ENCODE peak calls at places on chromosome 16, in six cellular contexts. W, L, D, E, T and B are unnamed samples.

GRCh38 chr16:17777461-17777863 is 306.7 kb upstream of the XYLT1 start:
- DNase-seq in W (no peak), L (peak), D (peak), E (no peak), T (no peak), B (no peak)

GRCh38 chr16:57224651-57225335 is 20.3 kb upstream of the ARL2BP start:
- DNase-seq in W (no peak), L (no peak), D (no peak), E (no peak), T (no peak), B (no peak)

GRCh38 chr16:85303354-85303883 is 191.1 kb upstream of the CIBAR2 start:
- DNase-seq in W (peak), L (peak), D (peak), E (peak), T (peak), B (peak)

GRCh38 chr16:61237804-61238485 is 798.3 kb downstream of the CDH8 start:
- DNase-seq in W (no peak), L (no peak), D (no peak), E (no peak), T (no peak), B (no peak)

GRCh38 chr16:25151996-25152395 is 40.5 kb downstream of the LCMT1 start:
- DNase-seq in W (no peak), L (no peak), D (peak), E (no peak), T (no peak), B (no peak)

GRCh38 chr16:8751481-8752311 is 45.7 kb downstream of the TMEM186 start:
- DNase-seq in W (peak), L (no peak), D (peak), E (no peak), T (no peak), B (no peak)

GRCh38 chr16:84115919-84116719 is 623 bp downstream of the MBTPS1 start:
- DNase-seq in W (no peak), L (peak), D (peak), E (no peak), T (no peak), B (no peak)

GRCh38 chr16:3401719-3402397 is 843 bp downstream of the ZNF174 start:
- DNase-seq in W (no peak), L (peak), D (peak), E (peak), T (peak), B (no peak)

GRCh38 chr16:87305505-87306391 is 11.4 kb downstream of the C16orf95 start:
- DNase-seq in W (no peak), L (peak), D (peak), E (peak), T (no peak), B (no peak)

GRCh38 chr16:84511821-84512220 is 7.4 kb upstream of the MEAK7 start:
- DNase-seq in W (peak), L (no peak), D (no peak), E (no peak), T (no peak), B (no peak)

GRCh38 chr16:64196444-64196843 is 925.4 kb downstream of the CDH11 start:
- DNase-seq in W (no peak), L (no peak), D (peak), E (no peak), T (no peak), B (no peak)

GRCh38 chr16:85019659-85020245 is 7.8 kb upstream of the KIAA0513 start:
- DNase-seq in W (peak), L (no peak), D (no peak), E (no peak), T (no peak), B (no peak)

GRCh38 chr16:709651-710499 is 4.3 kb upstream of the FBXL16 start:
- DNase-seq in W (no peak), L (peak), D (peak), E (peak), T (no peak), B (no peak)

GRCh38 chr16:51767564-51767963 is 616.5 kb upstream of the SALL1 start:
- DNase-seq in W (no peak), L (no peak), D (no peak), E (no peak), T (no peak), B (no peak)

GRCh38 chr16:65845466-65846209 is 520.9 kb upstream of the CDH5 start:
- DNase-seq in W (no peak), L (no peak), D (peak), E (no peak), T (no peak), B (no peak)

GRCh38 chr16:48008011-48008410 is 147.8 kb downstream of the ABCC12 start:
- DNase-seq in W (no peak), L (no peak), D (no peak), E (no peak), T (no peak), B (no peak)

GRCh38 chr16:89737341-89738071 is 16.2 kb downstream of the ZNF276 start:
- DNase-seq in W (no peak), L (no peak), D (no peak), E (no peak), T (no peak), B (peak)

GRCh38 chr16:1817276-1817589 is 9.4 kb downstream of the HAGH start:
- DNase-seq in W (no peak), L (no peak), D (no peak), E (no peak), T (no peak), B (no peak)

GRCh38 chr16:78478267-78478821 is 378.9 kb downstream of the WWOX start:
- DNase-seq in W (no peak), L (no peak), D (peak), E (peak), T (peak), B (no peak)
- TF ChIP-seq CTCF in W (peak), L (no peak), D (peak), E (peak), T (peak), B (peak)

DNA sequence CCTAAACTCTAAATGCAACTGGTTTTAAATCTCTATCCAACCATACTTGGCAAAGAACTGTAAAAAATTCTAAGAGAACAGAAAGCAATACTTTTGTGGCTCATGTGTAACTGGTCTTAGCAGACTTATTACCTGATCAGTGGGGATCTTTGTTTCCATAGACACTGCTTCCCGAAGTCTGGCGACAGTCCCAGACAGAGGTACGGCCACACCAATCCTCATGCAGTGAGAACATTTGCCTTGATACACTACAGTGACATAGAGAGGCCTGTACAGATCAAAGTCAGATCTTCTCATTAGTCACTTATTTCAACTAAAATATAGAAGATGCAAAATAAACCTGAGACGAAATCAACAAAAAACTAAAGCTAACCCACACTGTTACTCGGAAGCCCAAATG is 43.9 kb downstream of the USP31 start:
- DNase-seq in W (no peak), L (no peak), D (no peak), E (no peak), T (no peak), B (no peak)
- TF ChIP-seq CTCF in W (no peak), L (no peak), D (no peak), E (no peak), T (no peak), B (no peak)

DNA sequence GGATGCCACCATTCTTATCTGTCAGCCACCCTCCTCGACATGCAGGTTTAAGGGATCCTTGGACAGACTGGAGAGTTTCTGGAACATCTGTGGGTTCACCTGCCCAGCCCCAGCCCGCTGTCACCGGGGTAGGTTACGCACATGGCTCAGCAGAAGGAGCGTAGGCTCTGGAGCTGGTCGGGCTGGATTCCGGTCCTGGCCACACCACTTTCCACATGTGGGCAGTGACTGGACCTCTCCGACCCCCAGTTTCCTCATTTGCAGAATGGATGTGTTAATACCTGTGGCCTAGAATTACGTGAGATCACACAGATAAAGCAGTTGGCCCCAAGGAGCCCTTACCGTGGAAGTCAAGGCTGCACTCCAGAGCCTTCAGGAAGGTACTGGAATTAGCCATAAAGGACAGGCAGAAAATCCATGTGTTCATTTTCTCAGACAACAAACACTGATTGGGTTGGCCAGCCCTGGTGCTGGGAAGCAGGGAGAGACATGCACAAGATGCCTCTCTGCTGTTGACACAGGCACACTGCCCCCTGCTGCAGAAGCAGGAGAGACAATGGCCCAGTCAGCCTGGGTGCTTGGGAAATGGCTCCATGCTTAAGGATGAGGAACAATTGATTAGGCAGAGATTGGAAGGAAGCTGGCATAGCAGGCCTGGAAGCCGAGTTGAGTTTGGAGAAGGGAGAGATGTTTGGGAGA is 58.8 kb downstream of the SF3B3 start:
- DNase-seq in W (no peak), L (peak), D (peak), E (peak), T (no peak), B (no peak)
- TF ChIP-seq CTCF in W (no peak), L (peak), D (peak), E (no peak), T (no peak), B (no peak)

GRCh38 chr16:69132424-69133252 is at the start of the genes CHTF8 and UTP4:
- DNase-seq in W (peak), L (peak), D (peak), E (peak), T (peak), B (peak)
- TF ChIP-seq CTCF in W (no peak), L (no peak), D (no peak), E (no peak), T (no peak), B (no peak)

GRCh38 chr16:4477966-4478365 is 1.8 kb downstream of the HMOX2 start:
- DNase-seq in W (no peak), L (peak), D (peak), E (no peak), T (peak), B (no peak)
- TF ChIP-seq CTCF in W (peak), L (peak), D (peak), E (no peak), T (no peak), B (no peak)

GRCh38 chr16:67228905-67229304 is 2.0 kb downstream of the TMEM208 start:
- DNase-seq in W (no peak), L (no peak), D (no peak), E (no peak), T (no peak), B (no peak)

GRCh38 chr16:67226295-67226803 is 581 bp upstream of the TMEM208 start:
- DNase-seq in W (no peak), L (no peak), D (no peak), E (no peak), T (no peak), B (no peak)

GRCh38 chr16:67228034-67228785 is 1.3 kb downstream of the TMEM208 start:
- DNase-seq in W (no peak), L (no peak), D (no peak), E (no peak), T (no peak), B (no peak)

GRCh38 chr16:67227567-67227921 is 614 bp downstream of the TMEM208 start:
- DNase-seq in W (no peak), L (no peak), D (no peak), E (no peak), T (no peak), B (no peak)

GRCh38 chr16:67226804-67227566 is at the start of gene TMEM208:
- DNase-seq in W (peak), L (peak), D (peak), E (peak), T (peak), B (peak)
- TF ChIP-seq CTCF in W (no peak), L (peak), D (peak), E (no peak), T (no peak), B (peak)

GRCh38 chr16:71439531-71439930 is 2.3 kb downstream of the TLE7 start:
- DNase-seq in W (no peak), L (no peak), D (no peak), E (no peak), T (no peak), B (no peak)

GRCh38 chr16:71442041-71442440 is at the start of gene TLE7:
- DNase-seq in W (no peak), L (no peak), D (no peak), E (no peak), T (no peak), B (no peak)

GRCh38 chr16:71441348-71441781 is 489 bp downstream of the TLE7 start:
- DNase-seq in W (no peak), L (no peak), D (no peak), E (peak), T (no peak), B (peak)

GRCh38 chr16:71443714-71444113 is 1.9 kb upstream of the TLE7 start:
- DNase-seq in W (no peak), L (no peak), D (no peak), E (no peak), T (no peak), B (no peak)

DNA sequence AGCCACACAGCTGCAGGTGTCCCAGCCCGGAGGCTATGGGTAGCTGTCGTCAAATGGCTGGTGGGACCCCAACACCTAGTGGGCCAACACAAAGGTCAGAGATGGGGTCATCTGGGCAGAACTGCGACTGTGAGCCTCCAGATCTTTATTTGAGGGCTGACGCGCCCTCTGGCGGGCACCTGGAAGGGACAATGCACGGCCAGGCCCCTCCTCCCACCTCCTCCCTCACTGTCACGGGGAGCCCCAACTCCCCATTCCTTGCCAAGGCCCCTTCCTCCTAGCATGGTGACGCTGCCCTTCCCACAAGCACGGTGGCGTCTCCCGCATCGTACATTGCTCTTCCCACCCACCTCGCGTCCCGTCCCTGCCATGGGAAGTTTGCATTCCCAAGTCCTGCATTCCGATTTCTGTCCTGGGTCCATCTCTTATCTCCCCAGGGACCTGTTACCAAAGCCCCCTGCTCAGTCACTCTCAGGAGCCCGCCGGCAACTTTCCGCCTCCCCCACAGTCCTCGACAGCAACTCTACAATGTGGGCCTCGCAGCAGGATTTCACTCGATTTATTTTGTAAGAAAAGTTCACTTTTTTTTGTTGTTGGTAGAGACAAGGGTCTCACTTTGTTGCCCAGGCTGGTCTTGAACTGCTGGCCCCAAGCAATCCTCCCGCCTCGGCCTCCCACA is 1.0 kb downstream of the TLE7 start:
- DNase-seq in W (no peak), L (peak), D (no peak), E (peak), T (peak), B (no peak)
- TF ChIP-seq CTCF in W (no peak), L (peak), D (peak), E (peak), T (no peak), B (no peak)